ENCODE peak calls at places on chromosomes 11 and 22, in five cellular contexts. O, D, W, G and J are unnamed samples.

GRCh38 chr11:818396-819128 is at the start of gene PNPLA2:
- DNase-seq in D (no peak), O (peak; percentile 61), W (no peak), G (no peak), J (peak; percentile 76)

GRCh38 chr11:75576445-75577049 is 14.5 kb downstream of the SERPINH1 start:
- DNase-seq in G (no peak), D (peak; percentile 56), O (no peak), W (peak; percentile 87), J (peak; percentile 37)

GRCh38 chr11:84993386-84993785 is 633.8 kb downstream of the DLG2 start:
- DNase-seq in D (no peak), G (no peak), O (no peak), W (no peak), J (peak; percentile 34)

GRCh38 chr11:120136356-120136755 is 1.6 kb downstream of the TRIM29 start:
- DNase-seq in W (no peak), G (no peak), D (no peak), O (no peak), J (no peak)

GRCh38 chr11:29231991-29232390 is 784.8 kb downstream of the KCNA4 start:
- DNase-seq in D (no peak), G (no peak), W (no peak), O (no peak), J (no peak)

GRCh38 chr11:21707116-21707769 is 485.6 kb upstream of the ANO5 start:
- DNase-seq in D (no peak), W (no peak), G (no peak), O (no peak), J (no peak)

GRCh38 chr22:36330655-36331305 is 57.0 kb downstream of the MYH9 start:
- DNase-seq in W (peak; percentile 86), D (peak; percentile 67), O (peak; percentile 69), G (no peak), J (no peak)

GRCh38 chr11:100878474-100878873 is 191.4 kb downstream of the ARHGAP42 start:
- DNase-seq in D (peak; percentile 58), G (no peak), W (no peak), O (no peak), J (no peak)

GRCh38 chr11:554824-555499 is 5.6 kb downstream of the LMNTD2 start:
- DNase-seq in G (peak; percentile 89), O (peak; percentile 52), W (no peak), D (no peak), J (peak; percentile 44)

GRCh38 chr22:27489265-27489675 is 312.3 kb downstream of the MN1 start:
- DNase-seq in G (no peak), O (no peak), W (no peak), D (peak; percentile 69), J (peak; percentile 50)

GRCh38 chr11:68020575-68020974 is 9.9 kb upstream of the NDUFS8 start:
- DNase-seq in G (peak; percentile 42), D (no peak), O (no peak), W (no peak), J (no peak)

GRCh38 chr11:93513763-93514162 is 29.4 kb downstream of the SMCO4 start:
- DNase-seq in O (no peak), W (no peak), D (no peak), G (no peak), J (no peak)

GRCh38 chr11:30333405-30333804 is 10.5 kb downstream of the ARL14EP start:
- DNase-seq in G (peak; percentile 23), W (no peak), O (no peak), D (no peak), J (peak; percentile 28)

GRCh38 chr22:22753526-22754267 is 109.3 kb downstream of the GGTLC2 start:
- DNase-seq in W (peak; percentile 64), G (no peak), O (no peak), D (peak; percentile 12), J (peak; percentile 35)

GRCh38 chr11:83881428-83881827 is 595.3 kb upstream of the CCDC90B start:
- DNase-seq in G (no peak), O (no peak), W (no peak), D (no peak), J (no peak)

GRCh38 chr11:6635082-6635932 is 16.1 kb upstream of the TPP1 start:
- DNase-seq in G (no peak), O (peak; percentile 65), W (no peak), D (no peak), J (no peak)

GRCh38 chr22:22076361-22076760 is 93.8 kb upstream of the TOP3B start:
- DNase-seq in D (no peak), G (no peak), O (no peak), W (no peak), J (no peak)

GRCh38 chr11:216081-216974 is 8.8 kb downstream of the RIC8A start:
- DNase-seq in G (no peak), O (no peak), W (no peak), D (no peak), J (no peak)

GRCh38 chr11:1926156-1927031 is 6.9 kb downstream of the TNNT3 start:
- DNase-seq in G (no peak), W (no peak), O (no peak), D (no peak), J (no peak)

GRCh38 chr11:92975285-92975684 is 5.8 kb downstream of the MTNR1B start:
- DNase-seq in D (no peak), G (no peak), O (no peak), W (no peak), J (no peak)

GRCh38 chr11:13229675-13230359 is 47.8 kb upstream of the BMAL1 start:
- DNase-seq in D (no peak), G (no peak), O (no peak), W (peak; percentile 67), J (no peak)

GRCh38 chr22:50129121-50129734 is 39.4 kb downstream of the MOV10L1 start:
- DNase-seq in D (no peak), G (no peak), O (no peak), W (peak; percentile 12), J (no peak)

GRCh38 chr11:102470257-102470656 is 17.7 kb upstream of the TMEM123 start:
- DNase-seq in O (no peak), D (no peak), G (no peak), W (no peak), J (no peak)

GRCh38 chr22:21651521-21652009 is 9.5 kb downstream of the SDF2L1 start:
- DNase-seq in D (no peak), O (no peak), W (no peak), G (no peak), J (no peak)

GRCh38 chr22:49676783-49677494 is 150.7 kb downstream of the BRD1 start:
- DNase-seq in D (no peak), W (peak; percentile 54), G (no peak), O (no peak), J (no peak)

GRCh38 chr11:2770556-2771301 is 70.9 kb upstream of the KCNQ1OT1 start:
- DNase-seq in G (no peak), D (no peak), O (no peak), W (peak; percentile 58), J (no peak)

GRCh38 chr11:123536690-123537437 is 106.8 kb downstream of the GRAMD1B start:
- DNase-seq in G (peak; percentile 10), D (no peak), W (no peak), O (no peak), J (no peak)

GRCh38 chr11:2590951-2591754 is 108.6 kb downstream of the KCNQ1OT1 start:
- DNase-seq in O (no peak), G (no peak), D (no peak), W (no peak), J (no peak)

GRCh38 chr11:606245-606644 is 9.5 kb downstream of the IRF7 start:
- DNase-seq in G (no peak), O (peak; percentile 91), W (no peak), D (no peak), J (peak; percentile 58)

GRCh38 chr11:86244063-86244521 is 461 bp upstream of the EED start:
- DNase-seq in O (peak; percentile 84), G (peak; percentile 92), W (peak; percentile 91), D (peak; percentile 79), J (peak; percentile 79)

GRCh38 chr22:23715811-23716355 is 25.1 kb downstream of the RGL4 start:
- DNase-seq in G (no peak), D (no peak), O (no peak), W (no peak), J (no peak)

GRCh38 chr11:35174666-35175065 is 35.7 kb downstream of the CD44 start:
- DNase-seq in O (no peak), G (no peak), W (no peak), D (peak; percentile 74), J (no peak)
- H3K4me3 ChIP-seq in O (no peak overlapping the region), G (no peak overlapping the region), W (no peak overlapping the region), D (no peak overlapping the region), J (no peak overlapping the region)

GRCh38 chr22:19598054-19598855 is 74.0 kb upstream of the CLDN5 start:
- DNase-seq in O (no peak), W (no peak), D (no peak), G (no peak), J (peak; percentile 81)
- TF ChIP-seq CTCF in O (no peak), W (no peak), D (no peak), G (no peak), J (no peak)

GRCh38 chr11:64610596-64610995 is 19.6 kb downstream of the SLC22A12 start:
- DNase-seq in G (no peak), W (no peak), D (no peak), O (no peak), J (no peak)
- H3K27me3 ChIP-seq in G (no peaks in the 10 kb centered on the region), W (no peaks in the 10 kb centered on the region), D (peaks cover 10% of the 10 kb centered on the region), O (no peaks in the 10 kb centered on the region), J (peaks cover 5% of the 10 kb centered on the region)

DNA sequence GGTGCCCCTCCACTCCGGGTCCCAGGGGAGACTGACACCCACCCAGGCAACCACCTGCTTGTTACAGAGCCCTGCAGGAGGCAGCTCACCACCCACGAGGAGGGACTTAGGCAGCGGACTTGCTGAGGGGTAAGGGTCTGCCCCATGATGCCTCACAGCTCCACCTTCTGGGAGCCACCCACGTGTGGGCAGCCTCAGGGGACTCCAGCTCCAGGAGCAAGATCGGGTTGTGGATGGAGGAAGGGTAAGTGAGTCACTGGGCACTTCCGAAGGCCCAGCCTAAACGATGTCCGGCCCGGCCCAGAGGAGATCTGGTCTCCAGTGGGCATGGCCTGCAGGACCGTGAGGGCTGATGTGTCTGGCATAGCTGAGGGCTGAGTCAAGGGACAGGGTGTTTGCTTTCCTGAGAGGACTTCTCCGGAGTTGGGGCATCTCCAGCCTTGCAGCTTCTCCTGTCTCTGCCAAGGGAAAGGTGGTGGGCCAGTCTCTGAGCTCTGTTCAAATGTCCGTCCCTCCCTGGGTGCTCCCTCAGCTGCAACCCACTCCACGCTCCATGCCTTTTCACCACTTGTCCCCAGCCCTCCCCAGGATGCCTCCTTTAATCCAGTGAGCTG is 32.3 kb upstream of the P2RY2 start:
- DNase-seq in D (peak; percentile 42), G (no peak), W (peak; percentile 91), O (no peak), J (peak; percentile 87)
- H3K4me3 ChIP-seq in D (no peak overlapping the region), G (no peak overlapping the region), W (no peak overlapping the region), O (no peak overlapping the region), J (peak overlapping the region; percentile 3)

GRCh38 chr11:117477721-117478120 is 150.1 kb downstream of the CEP164 start:
- DNase-seq in W (no peak), G (no peak), D (no peak), O (no peak), J (no peak)

GRCh38 chr11:117478926-117479325 is 151.3 kb downstream of the CEP164 start:
- DNase-seq in G (no peak), O (no peak), D (no peak), W (no peak), J (no peak)

GRCh38 chr11:117480221-117480620 is 152.6 kb downstream of the CEP164 start:
- DNase-seq in G (no peak), D (no peak), W (no peak), O (no peak), J (no peak)

GRCh38 chr11:117478126-117478856 is 150.6 kb downstream of the CEP164 start:
- DNase-seq in G (no peak), D (no peak), O (no peak), W (no peak), J (no peak)

GRCh38 chr11:117479372-117479771 is 151.7 kb downstream of the CEP164 start:
- DNase-seq in D (no peak), G (no peak), W (no peak), O (no peak), J (no peak)
- TF ChIP-seq CTCF in D (no peak), G (no peak), W (no peak), O (no peak), J (no peak)